ENCODE peak calls at places on chromosomes 4 and X, in eight cellular contexts. C is left cardiac atrium; D is T-helper 2 cell; M is HTR-8/SVneo; V is tibial artery; X is naive thymus-derived CD8-positive, alpha-beta T cell; F is AG10803; H is NCI-H1436. U is an unnamed sample.

GRCh38 chr4:99275050-99275449 is 15.7 kb downstream of the ADH1A start:
- DNase-seq in H (no peak), M (no peak), F (no peak), X (no peak), V (no peak), C (no peak), D (no peak), U (no peak)

GRCh38 chrX:47664737-47665136 is 5.8 kb upstream of the UXT start:
- DNase-seq in F (no peak), X (no peak), C (no peak), H (no peak), M (no peak), V (no peak), D (no peak), U (no peak)

GRCh38 chrX:101803451-101803850 is 128.4 kb downstream of the ZMAT1 start:
- DNase-seq in C (no peak), D (no peak), X (peak; percentile 13), F (peak; percentile 3), V (no peak), M (no peak), H (peak; percentile 0), U (no peak)

GRCh38 chrX:140766024-140766611 is 56.6 kb downstream of the LINC00632 start:
- DNase-seq in X (peak; percentile 57), D (peak; percentile 5), V (peak; percentile 68), C (peak; percentile 24), M (no peak), H (peak; percentile 30), F (peak; percentile 52), U (peak; percentile 1)

GRCh38 chr4:56240554-56241190 is 146.6 kb downstream of the AASDH start:
- DNase-seq in F (no peak), C (no peak), X (no peak), D (no peak), M (peak; percentile 2), H (no peak), V (no peak), U (no peak)

GRCh38 chrX:56745019-56745418 is 16.0 kb downstream of the NBDY start:
- DNase-seq in C (no peak), M (no peak), D (no peak), V (no peak), X (no peak), H (no peak), F (peak; percentile 75), U (no peak)

GRCh38 chr4:41454393-41454792 is 83.6 kb upstream of the LIMCH1 start:
- DNase-seq in M (no peak), F (no peak), C (no peak), D (no peak), V (no peak), X (no peak), H (no peak), U (no peak)

GRCh38 chrX:101595739-101596419 is 21.9 kb downstream of the ARMCX6 start:
- DNase-seq in M (peak; percentile 15), D (no peak), C (no peak), F (peak; percentile 79), V (no peak), X (peak; percentile 69), H (peak; percentile 61), U (peak; percentile 48)

GRCh38 chr4:6771229-6771671 is 11.3 kb upstream of the KIAA0232 start:
- DNase-seq in C (peak; percentile 66), V (peak; percentile 97), D (no peak), F (peak; percentile 85), H (no peak), X (no peak), M (no peak), U (no peak)

GRCh38 chr4:42282081-42282901 is 115.0 kb upstream of the SHISA3 start:
- DNase-seq in M (peak; percentile 65), X (peak; percentile 39), H (peak; percentile 73), V (no peak), C (peak; percentile 52), F (peak; percentile 50), D (no peak), U (no peak)

GRCh38 chrX:644304-645023 is 13.9 kb downstream of the SHOX start:
- DNase-seq in C (no peak), D (no peak), H (no peak), X (no peak), V (no peak), F (no peak), M (no peak), U (no peak)

U was measured in CD8-positive, alpha-beta memory T cell.